ENCODE peak calls at places on chromosomes 13 and 19, in eight cellular contexts. W is CD4-positive, CD25-positive, alpha-beta regulatory T cell; K is GM23338; Z is IMR-90; N is vagina; A is kidney; H is breast epithelium; V is heart left ventricle. C is an unnamed sample.

GRCh38 chr13:25886438-25887214 is 165.2 kb downstream of the SHISA2 start:
- DNase-seq in N (no peak), V (no peak), K (no peak), A (no peak), Z (peak; percentile 44), W (no peak), H (no peak), C (no peak)

GRCh38 chr13:101115762-101116161 is 300.5 kb downstream of the NALCN start:
- DNase-seq in A (no peak), Z (no peak), N (no peak), H (no peak), V (no peak), W (no peak), K (peak; percentile 71), C (no peak)

GRCh38 chr13:31274345-31274870 is 74.6 kb downstream of the B3GLCT start:
- DNase-seq in V (no peak), A (no peak), K (no peak), W (no peak), N (no peak), Z (peak; percentile 12), H (no peak), C (no peak)

GRCh38 chr19:54949412-54949811 is 2.1 kb upstream of the NLRP7 start:
- DNase-seq in A (no peak), W (no peak), Z (no peak), H (no peak), V (no peak), N (no peak), K (no peak), C (no peak)

GRCh38 chr13:44904982-44905381 is 84.3 kb downstream of the NUFIP1 start:
- DNase-seq in K (no peak), H (no peak), W (no peak), A (peak; percentile 81), N (no peak), Z (peak; percentile 97), V (no peak), C (no peak)

GRCh38 chr13:48873598-48873997 is 102.1 kb upstream of the FNDC3A start:
- DNase-seq in H (no peak), A (no peak), V (no peak), K (peak; percentile 76), W (no peak), Z (peak; percentile 59), N (no peak), C (no peak)

GRCh38 chr13:100597253-100597652 is 8.7 kb upstream of the GGACT start:
- DNase-seq in N (no peak), H (no peak), W (no peak), Z (peak; percentile 17), K (no peak), V (no peak), A (no peak), C (no peak)

GRCh38 chr13:97749174-97749573 is 204.3 kb upstream of the IPO5 start:
- DNase-seq in K (peak; percentile 15), Z (peak; percentile 1), V (no peak), N (peak; percentile 27), W (no peak), A (no peak), H (no peak), C (no peak)

GRCh38 chr13:49459580-49459979 is 15.5 kb downstream of the SETDB2 start:
- DNase-seq in H (no peak), N (no peak), V (no peak), W (no peak), K (no peak), Z (no peak), A (no peak), C (no peak)

GRCh38 chr19:53879145-53880037 is 2.6 kb upstream of the PRKCG start:
- DNase-seq in N (peak; percentile 92), K (peak; percentile 98), Z (peak; percentile 83), H (peak; percentile 83), W (peak; percentile 66), A (peak; percentile 97), V (peak; percentile 94), C (peak; percentile 85)

GRCh38 chr13:99356216-99357089 is 49.3 kb upstream of the GPR183 start:
- DNase-seq in Z (peak; percentile 87), N (no peak), K (no peak), W (peak; percentile 89), V (peak; percentile 42), A (peak; percentile 80), H (no peak), C (no peak)

GRCh38 chr13:21719463-21719862 is 48.6 kb downstream of the FGF9 start:
- DNase-seq in A (no peak), K (no peak), N (no peak), W (no peak), Z (no peak), H (no peak), V (no peak), C (no peak)

GRCh38 chr13:97348569-97349100 is 85.3 kb upstream of the RAP2A start:
- DNase-seq in N (no peak), Z (no peak), K (no peak), H (no peak), V (no peak), W (no peak), A (no peak), C (no peak)

GRCh38 chr19:30861896-30862295 is 487.3 kb downstream of the TSHZ3 start:
- DNase-seq in K (no peak), Z (no peak), W (no peak), A (no peak), N (peak; percentile 58), H (no peak), V (no peak), C (no peak)

GRCh38 chr13:49272296-49272695 is 24.6 kb downstream of the CDADC1 start:
- DNase-seq in Z (no peak), N (no peak), A (no peak), K (no peak), W (no peak), V (no peak), H (no peak), C (no peak)

GRCh38 chr13:33274264-33274663 is 11.3 kb downstream of the STARD13 start:
- DNase-seq in V (no peak), H (no peak), W (no peak), K (no peak), N (no peak), Z (no peak), A (no peak), C (no peak)

GRCh38 chr13:105370011-105370645 is 1165.3 kb downstream of the EFNB2 start:
- DNase-seq in H (no peak), W (no peak), K (no peak), Z (no peak), N (no peak), A (no peak), V (no peak), C (peak; percentile 62)

GRCh38 chr19:18606281-18607221 is at the start of gene CRLF1:
- DNase-seq in W (no peak), K (peak; percentile 46), H (no peak), Z (no peak), V (no peak), N (no peak), A (no peak), C (no peak)

GRCh38 chr19:57935731-57936130 is 529 bp upstream of the ZNF418 start:
- DNase-seq in A (no peak), W (no peak), K (no peak), V (no peak), N (no peak), H (no peak), Z (no peak), C (no peak)

DNA sequence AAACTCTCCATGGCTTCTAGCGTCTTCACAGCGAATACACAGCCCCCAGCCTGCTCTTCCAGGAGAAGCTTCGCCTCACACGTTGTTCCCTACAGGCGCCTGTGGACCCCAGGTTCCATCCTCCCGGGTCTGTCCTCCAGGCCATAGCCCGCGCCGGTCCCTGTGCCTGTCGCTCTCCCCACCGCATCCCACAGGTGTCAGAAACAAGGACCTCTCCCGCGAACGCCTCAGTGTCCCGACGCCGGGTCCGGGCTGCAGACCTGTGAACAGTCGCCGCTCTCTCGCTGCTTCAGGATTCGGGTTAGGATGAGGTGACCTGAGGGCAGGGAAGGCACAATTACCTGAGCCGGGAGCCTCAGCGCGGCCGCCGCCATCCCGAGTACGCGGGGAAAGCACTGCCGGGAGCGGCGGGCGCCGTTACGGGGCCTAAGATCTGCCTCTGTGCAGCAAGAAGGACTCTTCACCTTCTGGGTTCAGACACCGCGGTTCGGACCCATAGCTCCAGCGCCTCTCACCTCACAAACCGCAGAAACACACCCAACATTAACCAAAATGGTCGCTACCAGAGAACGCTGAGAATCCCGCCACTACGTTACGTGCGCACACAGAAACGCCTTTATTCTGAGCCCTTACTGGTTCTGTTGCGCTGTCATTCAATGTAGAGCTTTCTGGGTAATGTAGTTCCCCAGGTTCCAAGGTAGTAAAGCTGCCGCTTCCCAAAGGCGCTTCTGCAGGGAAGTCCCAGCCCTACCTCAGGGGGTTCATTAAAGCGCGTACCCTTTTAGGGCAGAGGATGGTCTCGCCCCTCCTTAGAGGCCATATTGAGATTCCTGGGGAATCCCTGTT is at the start of gene ZNF418:
- DNase-seq in Z (peak; percentile 84), V (peak; percentile 77), N (no peak), K (peak; percentile 98), A (peak; percentile 73), H (peak; percentile 57), W (peak; percentile 40), C (peak; percentile 72)
- H3K4me3 ChIP-seq in Z (peak within 1 kb of the TSS; percentile 66), V (peak within 1 kb of the TSS; percentile 76), N (peak within 1 kb of the TSS; percentile 42), K (peak within 1 kb of the TSS; percentile 73), A (peak within 1 kb of the TSS; percentile 87), H (peak within 1 kb of the TSS; percentile 66), W (peak within 1 kb of the TSS; percentile 40), C (peak within 1 kb of the TSS; percentile 2)

GRCh38 chr19:13012390-13012689 is 17.1 kb downstream of the NFIX start:
- DNase-seq in W (no peak), Z (no peak), V (no peak), H (no peak), A (no peak), N (no peak), K (no peak), C (no peak)
- H3K4me1 ChIP-seq in W (peaks cover 19% of the 10 kb centered on the region), Z (peaks cover 23% of the 10 kb centered on the region), V (peaks cover 53% of the 10 kb centered on the region), H (peaks cover 42% of the 10 kb centered on the region), A (no peaks in the 10 kb centered on the region), N (peaks cover 97% of the 10 kb centered on the region), K (peaks cover 71% of the 10 kb centered on the region), C (peaks cover 65% of the 10 kb centered on the region)

GRCh38 chr19:49210108-49210900 is 52.7 kb downstream of the TRPM4 start:
- DNase-seq in K (peak; percentile 98), V (no peak), N (no peak), H (no peak), W (no peak), Z (no peak), A (peak; percentile 74), C (no peak)
- H3K4me3 ChIP-seq in K (peak overlapping the region; percentile 52), V (no peak overlapping the region), N (peak overlapping the region; percentile 6), H (no peak overlapping the region), W (no peak overlapping the region), Z (no peak overlapping the region), A (no peak overlapping the region), C (no peak overlapping the region)

GRCh38 chr19:33064778-33065550 is at the start of gene RHPN2:
- DNase-seq in W (no peak), V (peak; percentile 54), K (peak; percentile 80), N (no peak), A (peak; percentile 91), Z (peak; percentile 45), H (no peak), C (peak; percentile 78)

GRCh38 chr19:33062902-33063301 is 1.8 kb downstream of the RHPN2 start:
- DNase-seq in N (no peak), K (no peak), Z (no peak), A (no peak), H (no peak), V (no peak), W (no peak), C (no peak)

GRCh38 chr19:33066543-33066942 is 1.9 kb upstream of the RHPN2 start:
- DNase-seq in A (no peak), H (no peak), W (no peak), N (no peak), Z (no peak), K (no peak), V (no peak), C (peak; percentile 35)

GRCh38 chr19:33063356-33064116 is 1.2 kb downstream of the RHPN2 start:
- DNase-seq in Z (peak; percentile 30), W (no peak), A (no peak), K (peak; percentile 41), H (no peak), N (no peak), V (peak; percentile 24), C (peak; percentile 41)

GRCh38 chr19:33064117-33064777 is 441 bp downstream of the RHPN2 start:
- DNase-seq in H (no peak), A (peak; percentile 89), V (no peak), N (no peak), Z (no peak), K (peak; percentile 79), W (no peak), C (peak; percentile 76)
- H3K4me1 ChIP-seq in H (no peaks in the 10 kb centered on the region), A (no peaks in the 10 kb centered on the region), V (no peaks in the 10 kb centered on the region), N (peaks cover 16% of the 10 kb centered on the region), Z (no peaks in the 10 kb centered on the region), K (peaks cover 6% of the 10 kb centered on the region), W (peaks cover 6% of the 10 kb centered on the region), C (peaks cover 9% of the 10 kb centered on the region)

C was measured in thyroid gland.